ENCODE peak calls at places on chromosomes 2 and 18, in four cellular contexts. E is cardiac fibroblast, K is hypothalamus, Y is retina. C is an unnamed sample.

GRCh38 chr18:72407048-72407447 is 137.1 kb downstream of the CBLN2 start:
- DNase-seq in E (no peak), K (no peak), Y (no peak), C (no peak)

GRCh38 chr2:238497610-238498005 is 70.9 kb downstream of the ASB1 start:
- DNase-seq in E (no peak), K (no peak), Y (no peak), C (no peak)

GRCh38 chr2:38634684-38635083 is 31.2 kb upstream of the GALM start:
- DNase-seq in E (no peak), K (no peak), Y (no peak), C (no peak)

GRCh38 chr2:52034706-52035105 is 1002.8 kb upstream of the NRXN1 start:
- DNase-seq in E (peak), K (no peak), Y (no peak), C (no peak)

GRCh38 chr2:202375006-202375610 is 1.0 kb upstream of the BMPR2 start:
- DNase-seq in E (peak), K (peak), Y (peak), C (peak)

GRCh38 chr18:46260879-46261143 is 156.6 kb downstream of the HAUS1 start:
- DNase-seq in E (peak), K (no peak), Y (no peak), C (no peak)

GRCh38 chr18:35026407-35027061 is 14.7 kb upstream of the MAPRE2 start:
- DNase-seq in E (peak), K (no peak), Y (peak), C (no peak)

GRCh38 chr2:11329759-11330158 is 14.7 kb downstream of the ROCK2 start:
- DNase-seq in E (peak), K (no peak), Y (no peak), C (peak)

GRCh38 chr18:8754995-8755955 is 49.9 kb downstream of the MTCL1 start:
- DNase-seq in E (peak), K (no peak), Y (no peak), C (no peak)

GRCh38 chr2:188032306-188032705 is 259.4 kb upstream of the GULP1 start:
- DNase-seq in E (no peak), K (no peak), Y (no peak), C (no peak)

GRCh38 chr2:88854528-88854927 is 163.1 kb downstream of the RPIA start:
- DNase-seq in E (no peak), K (no peak), Y (no peak), C (no peak)

GRCh38 chr2:225270861-225271260 is 128.6 kb upstream of the NYAP2 start:
- DNase-seq in E (peak), K (no peak), Y (no peak), C (no peak)

GRCh38 chr2:25587361-25587760 is 86.0 kb downstream of the DTNB start:
- DNase-seq in E (peak), K (no peak), Y (peak), C (peak)

GRCh38 chr2:106124787-106125549 is 69.1 kb downstream of the UXS1 start:
- DNase-seq in E (no peak), K (no peak), Y (no peak), C (no peak)

GRCh38 chr2:231110551-231110950 is 14.3 kb downstream of the HTR2B start:
- DNase-seq in E (peak), K (no peak), Y (no peak), C (peak)